ENCODE peak calls at places on chromosomes 5 and 9, in nine cellular contexts. O, T, H, U, F, M, B, I and X are unnamed samples.

GRCh38 chr5:132655821-132656773 is 1.9 kb upstream of the IL13 start:
- DNase-seq in O (no peak), T (peak; percentile 60), H (peak; percentile 38), U (peak; percentile 71), F (no peak), M (no peak), B (peak; percentile 42), I (peak; percentile 63), X (no peak)

GRCh38 chr5:140214831-140215230 is 39.8 kb downstream of the CYSTM1 start:
- DNase-seq in O (peak; percentile 86), T (no peak), H (no peak), U (no peak), F (no peak), M (no peak), B (no peak), I (no peak), X (no peak)

GRCh38 chr9:106432631-106433030 is 430.3 kb upstream of the ZNF462 start:
- DNase-seq in O (no peak), T (no peak), H (no peak), U (no peak), F (peak; percentile 38), M (no peak), B (no peak), I (no peak), X (no peak)

GRCh38 chr5:179143446-179143845 is 83.3 kb downstream of the ZNF354C start:
- DNase-seq in O (no peak), T (no peak), H (no peak), U (no peak), F (peak; percentile 79), M (no peak), B (no peak), I (peak; percentile 70), X (no peak)

GRCh38 chr5:106097308-106097707 is 1573.4 kb downstream of the EFNA5 start:
- DNase-seq in O (no peak), T (no peak), H (no peak), U (no peak), F (no peak), M (no peak), B (no peak), I (no peak), X (no peak)

GRCh38 chr5:198516-198915 is 7.2 kb downstream of the LRRC14B start:
- DNase-seq in O (no peak), T (no peak), H (no peak), U (no peak), F (no peak), M (no peak), B (no peak), I (no peak), X (no peak)

GRCh38 chr9:122445155-122445749 is 32.5 kb downstream of the OR1J1 start:
- DNase-seq in O (no peak), T (no peak), H (no peak), U (no peak), F (no peak), M (no peak), B (no peak), I (no peak), X (no peak)

GRCh38 chr9:117273612-117274011 is 141.2 kb downstream of the ASTN2 start:
- DNase-seq in O (no peak), T (no peak), H (no peak), U (no peak), F (no peak), M (no peak), B (no peak), I (no peak), X (no peak)

GRCh38 chr5:65695896-65696295 is 26.0 kb downstream of the SGTB start:
- DNase-seq in O (no peak), T (no peak), H (no peak), U (no peak), F (no peak), M (no peak), B (no peak), I (peak; percentile 14), X (no peak)

GRCh38 chr5:65625743-65626142 is 916 bp downstream of the SHLD3 start:
- DNase-seq in O (no peak), T (no peak), H (no peak), U (no peak), F (peak; percentile 67), M (no peak), B (no peak), I (no peak), X (no peak)

GRCh38 chr9:95413793-95414192 is 96.3 kb upstream of the FANCC start:
- DNase-seq in O (no peak), T (no peak), H (no peak), U (no peak), F (no peak), M (no peak), B (no peak), I (no peak), X (no peak)

GRCh38 chr5:112006721-112007120 is 249.7 kb upstream of the NREP start:
- DNase-seq in O (no peak), T (no peak), H (no peak), U (no peak), F (peak; percentile 28), M (no peak), B (no peak), I (no peak), X (no peak)

GRCh38 chr5:110086658-110087388 is 397.1 kb downstream of the MAN2A1 start:
- DNase-seq in O (peak; percentile 25), T (no peak), H (no peak), U (peak; percentile 76), F (peak; percentile 84), M (no peak), B (peak; percentile 32), I (no peak), X (no peak)

GRCh38 chr9:133869674-133870419 is 122.3 kb downstream of the VAV2 start:
- DNase-seq in O (no peak), T (no peak), H (no peak), U (no peak), F (no peak), M (no peak), B (no peak), I (no peak), X (no peak)